ENCODE peak calls at places on chromosome 3, in eight cellular contexts. L, C, V, O, D, U, Y and Q are unnamed samples.

GRCh38 chr3:136209921-136210320 is 13.8 kb upstream of the MSL2 start:
- DNase-seq in L (no peak), C (no peak), V (no peak), O (no peak), D (no peak), U (no peak), Y (no peak), Q (no peak)

GRCh38 chr3:124113475-124113874 is 121.6 kb upstream of the ROPN1 start:
- DNase-seq in L (no peak), C (no peak), V (no peak), O (no peak), D (no peak), U (no peak), Y (no peak), Q (no peak)

GRCh38 chr3:161401389-161401788 is 30.1 kb upstream of the SPTSSB start:
- DNase-seq in L (no peak), C (peak), V (no peak), O (no peak), D (no peak), U (no peak), Y (no peak), Q (no peak)

GRCh38 chr3:30112904-30113484 is 493.4 kb upstream of the TGFBR2 start:
- DNase-seq in L (no peak), C (peak), V (peak), O (no peak), D (no peak), U (peak), Y (no peak), Q (peak)

GRCh38 chr3:22887664-22888291 is 315.3 kb upstream of the UBE2E2 start:
- DNase-seq in L (no peak), C (peak), V (no peak), O (no peak), D (no peak), U (peak), Y (no peak), Q (peak)

GRCh38 chr3:146970236-146970635 is 365.1 kb upstream of the PLSCR5 start:
- DNase-seq in L (no peak), C (no peak), V (no peak), O (no peak), D (no peak), U (no peak), Y (no peak), Q (no peak)

GRCh38 chr3:195044411-195044810 is 226.5 kb downstream of the XXYLT1 start:
- DNase-seq in L (no peak), C (no peak), V (no peak), O (no peak), D (no peak), U (no peak), Y (no peak), Q (no peak)

GRCh38 chr3:184289426-184289938 is 9.6 kb upstream of the PSMD2 start:
- DNase-seq in L (peak), C (peak), V (peak), O (no peak), D (peak), U (peak), Y (peak), Q (peak)

GRCh38 chr3:189664311-189664710 is 33.1 kb downstream of the TP63 start:
- DNase-seq in L (no peak), C (peak), V (no peak), O (peak), D (no peak), U (no peak), Y (no peak), Q (no peak)

GRCh38 chr3:113844622-113845222 is 6.1 kb downstream of the GRAMD1C start:
- DNase-seq in L (no peak), C (peak), V (peak), O (no peak), D (no peak), U (peak), Y (no peak), Q (peak)

GRCh38 chr3:14847613-14848541 is 29.1 kb downstream of the FGD5 start:
- DNase-seq in L (no peak), C (no peak), V (no peak), O (no peak), D (peak), U (no peak), Y (no peak), Q (no peak)